ENCODE peak calls at places on chromosomes 4 and X, in five cellular contexts. J is GM12891, P is HCT116, O is endothelial cell of umbilical vein, V is breast epithelium. H is an unnamed sample.
A peak's percentile ranks its signal among the peaks of the same experiment; 100 is the strongest.

GRCh38 chr4:87002682-87003043 is 67.9 kb downstream of the AFF1 start:
- DNase-seq in V (no peak), J (no peak), P (no peak), O (no peak), H (no peak)

GRCh38 chr4:128768373-128768996 is 41.0 kb upstream of the JADE1 start:
- DNase-seq in O (no peak), J (no peak), V (no peak), P (no peak), H (peak; percentile 15)

GRCh38 chr4:143626134-143626859 is 74.2 kb downstream of the FREM3 start:
- DNase-seq in O (peak; percentile 79), V (peak; percentile 57), J (no peak), P (no peak), H (no peak)

GRCh38 chr4:79576480-79576803 is 168.4 kb upstream of the GK2 start:
- DNase-seq in V (no peak), J (no peak), O (peak; percentile 39), P (no peak), H (peak; percentile 32)

GRCh38 chr4:6258026-6258360 is 11.7 kb upstream of the WFS1 start:
- DNase-seq in V (no peak), J (no peak), O (no peak), P (no peak), H (no peak)

GRCh38 chr4:168451331-168451730 is 29.0 kb downstream of the DDX60L start:
- DNase-seq in O (no peak), J (no peak), P (no peak), V (no peak), H (peak; percentile 48)

GRCh38 chr4:174120446-174121142 is 162.9 kb downstream of the FBXO8 start:
- DNase-seq in J (no peak), O (peak; percentile 65), V (no peak), P (peak; percentile 66), H (peak; percentile 70)

GRCh38 chr4:152666946-152667345 is 12.9 kb downstream of the TMEM154 start:
- DNase-seq in J (no peak), V (no peak), P (no peak), O (no peak), H (no peak)

GRCh38 chr4:39446483-39446841 is 12.3 kb downstream of the RPL9 start:
- DNase-seq in V (no peak), O (no peak), J (no peak), P (no peak), H (no peak)

GRCh38 chrX:119573840-119574393 is 446 bp upstream of the UBE2A start:
- DNase-seq in J (peak; percentile 3), O (peak; percentile 57), V (no peak), P (peak; percentile 15), H (no peak)

GRCh38 chrX:42941671-42942070 is 163.7 kb upstream of the PPP1R2C start:
- DNase-seq in V (no peak), O (no peak), J (no peak), P (no peak), H (no peak)

GRCh38 chrX:11908371-11908770 is 150.3 kb downstream of the MSL3 start:
- DNase-seq in J (no peak), O (peak; percentile 32), V (no peak), P (no peak), H (peak; percentile 2)

GRCh38 chr4:61638600-61638999 is 438.5 kb downstream of the ADGRL3 start:
- DNase-seq in J (no peak), O (no peak), P (no peak), V (no peak), H (no peak)

GRCh38 chr4:5658992-5659391 is 49.4 kb downstream of the EVC2 start:
- DNase-seq in O (no peak), V (no peak), P (no peak), J (no peak), H (no peak)

GRCh38 chr4:22434895-22435294 is 81.0 kb downstream of the ADGRA3 start:
- DNase-seq in V (no peak), P (peak; percentile 13), J (no peak), O (peak; percentile 61), H (peak; percentile 35)

GRCh38 chrX:634306-634958 is 3.8 kb downstream of the SHOX start:
- DNase-seq in P (no peak), V (no peak), O (no peak), J (no peak), H (no peak)

GRCh38 chr4:157980158-157980557 is 192.7 kb downstream of the GASK1B start:
- DNase-seq in J (no peak), V (no peak), O (no peak), P (no peak), H (no peak)

GRCh38 chr4:170271723-170272122 is 182.0 kb upstream of the AADAT start:
- DNase-seq in O (no peak), J (no peak), V (no peak), P (no peak), H (no peak)

GRCh38 chr4:71251266-71251665 is 87.6 kb upstream of the SLC4A4 start:
- DNase-seq in O (no peak), V (no peak), P (no peak), J (no peak), H (no peak)

GRCh38 chr4:60989141-60989540 is 211.0 kb upstream of the ADGRL3 start:
- DNase-seq in O (no peak), J (no peak), P (no peak), V (no peak), H (no peak)

GRCh38 chrX:104641176-104641575 is 75.2 kb downstream of the IL1RAPL2 start:
- DNase-seq in V (no peak), O (no peak), P (no peak), J (no peak), H (no peak)

GRCh38 chrX:24760601-24761000 is 66.9 kb downstream of the POLA1 start:
- DNase-seq in J (no peak), P (no peak), V (no peak), O (no peak), H (no peak)

GRCh38 chr4:47876310-47876709 is 38.1 kb downstream of the NFXL1 start:
- DNase-seq in V (no peak), O (no peak), P (no peak), J (no peak), H (no peak)

GRCh38 chr4:182880387-182881356 is 36.5 kb downstream of the DCTD start:
- DNase-seq in J (no peak), P (no peak), O (no peak), V (peak; percentile 63), H (no peak)

GRCh38 chrX:121169099-121170035 is 122.0 kb downstream of the GLUD2 start:
- DNase-seq in P (no peak), V (no peak), J (no peak), O (no peak), H (no peak)

GRCh38 chr4:15040916-15041463 is 38.7 kb downstream of the CPEB2 start:
- DNase-seq in P (no peak), V (no peak), O (no peak), J (no peak), H (no peak)

GRCh38 chr4:161680146-161680545 is 483.7 kb downstream of the FSTL5 start:
- DNase-seq in P (no peak), O (peak; percentile 85), V (no peak), J (no peak), H (no peak)

GRCh38 chr4:10084651-10085320 is 31.8 kb downstream of the WDR1 start:
- DNase-seq in J (peak; percentile 16), O (no peak), V (no peak), P (no peak), H (no peak)

GRCh38 chr4:10085386-10085785 is 31.2 kb downstream of the WDR1 start:
- DNase-seq in O (no peak), J (no peak), V (peak; percentile 27), P (no peak), H (no peak)

GRCh38 chr4:10082459-10083272 is 33.9 kb downstream of the WDR1 start:
- DNase-seq in P (no peak), O (no peak), J (peak; percentile 8), V (peak; percentile 36), H (no peak)

GRCh38 chr4:10083331-10083769 is 33.2 kb downstream of the WDR1 start:
- DNase-seq in P (no peak), J (peak; percentile 13), V (peak; percentile 39), O (no peak), H (no peak)

DNA sequence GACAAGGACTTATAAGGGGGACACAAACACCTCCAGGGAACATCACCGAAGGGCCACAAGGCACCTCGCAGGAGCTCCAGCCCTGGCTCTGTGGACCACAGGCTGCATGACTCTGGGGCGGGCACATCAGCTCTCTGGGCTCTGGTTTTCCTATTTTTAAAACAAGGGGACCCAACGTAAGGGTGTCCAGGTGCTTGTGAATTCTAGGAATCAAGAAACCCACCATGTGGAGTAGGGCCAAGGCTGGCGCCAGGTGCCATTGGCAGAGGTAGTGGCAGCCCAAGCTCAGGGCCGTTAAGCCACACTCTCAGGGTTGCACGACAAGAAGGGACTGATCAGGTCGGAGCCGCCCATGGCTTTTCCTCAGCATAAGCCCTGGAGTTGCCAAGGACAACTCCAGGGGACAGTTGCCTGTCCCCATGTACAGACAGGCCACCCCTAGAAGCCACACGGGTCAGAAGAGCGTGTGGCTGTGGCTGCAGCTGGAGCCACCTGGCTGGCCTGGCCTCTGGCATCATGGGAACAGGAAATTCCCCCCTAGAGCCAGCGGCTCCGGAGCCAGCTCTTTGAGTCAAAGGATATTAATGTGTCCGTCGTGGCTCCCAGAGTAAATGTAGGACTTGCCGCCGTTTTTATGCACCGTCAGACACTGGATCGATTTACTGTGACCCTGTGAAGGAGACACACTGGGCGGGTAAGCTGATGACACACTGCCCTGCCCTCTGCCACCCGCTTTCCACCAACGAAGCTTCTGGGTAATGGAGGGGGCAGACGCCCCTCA is 32.5 kb downstream of the WDR1 start:
- DNase-seq in V (peak; percentile 51), P (no peak), J (peak; percentile 10), O (no peak), H (no peak)
- TF ChIP-seq POLR2A in V (no peak), P (no peak), J (peak; percentile 19), O (no peak), H (no peak)

GRCh38 chrX:85003655-85004244 is at the start of gene APOOL:
- DNase-seq in P (peak; percentile 78), J (peak; percentile 9), V (peak; percentile 83), O (peak; percentile 90), H (peak; percentile 91)
- TF ChIP-seq POLR2A in P (no peak), J (peak; percentile 70), V (no peak), O (peak; percentile 42), H (peak; percentile 69)

GRCh38 chr4:3361406-3361805 is 68.6 kb downstream of the RGS12 start:
- DNase-seq in J (no peak), P (no peak), O (no peak), V (no peak), H (no peak)
- TF ChIP-seq POLR2A in J (no peak), P (no peak), O (no peak), V (no peak), H (no peak)

DNA sequence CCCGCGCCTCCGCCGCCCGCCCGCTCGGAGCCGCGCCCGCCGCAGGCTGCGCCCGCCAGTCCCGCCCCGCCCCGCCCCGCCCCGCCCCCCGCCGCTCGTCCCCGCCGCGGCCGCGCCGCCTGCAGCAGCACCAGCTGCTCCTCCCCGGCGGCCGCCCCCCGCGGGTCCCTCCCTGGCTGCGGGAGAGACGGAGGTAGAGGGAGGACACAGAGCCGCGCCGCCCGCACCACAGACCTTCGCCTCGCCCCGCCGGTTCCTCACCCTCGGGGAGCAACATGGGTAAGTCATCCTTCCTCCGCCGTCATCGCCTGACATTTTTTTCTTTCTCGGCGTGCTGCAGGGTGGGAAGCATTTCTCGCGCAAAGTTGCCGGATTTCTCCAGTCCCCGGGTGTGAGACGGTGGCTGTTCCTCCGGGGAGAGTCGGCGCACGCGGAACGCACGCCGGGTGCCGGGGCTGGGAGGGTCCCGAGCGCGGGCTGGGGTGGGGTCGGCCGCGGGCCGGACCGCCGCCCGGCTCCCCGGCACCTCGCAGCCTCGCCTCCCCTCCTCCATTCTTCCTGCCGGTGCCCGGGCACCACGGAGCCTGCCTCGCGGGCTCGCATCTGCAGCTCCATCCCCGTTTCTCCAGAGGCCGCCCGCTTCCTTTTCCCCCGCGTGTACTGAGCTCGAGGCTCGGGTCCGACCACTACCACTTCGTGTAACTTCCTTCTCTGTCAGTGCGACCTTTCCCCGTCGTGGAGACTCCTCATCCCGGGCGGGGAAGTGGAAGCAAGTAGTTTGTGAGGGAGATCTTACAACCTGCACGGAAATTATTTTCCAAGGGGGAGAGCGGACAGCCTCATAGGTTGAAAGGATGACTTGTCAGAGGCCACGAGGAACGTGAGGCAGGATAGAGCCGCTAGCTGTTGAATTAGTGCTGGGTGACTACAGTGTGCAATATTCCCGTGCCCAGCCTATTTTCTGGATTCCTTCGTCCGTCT is at the start of gene RAP1GDS1:
- DNase-seq in O (peak; percentile 73), V (peak; percentile 51), P (peak; percentile 22), J (no peak), H (peak; percentile 56)
- TF ChIP-seq POLR2A in O (peak; percentile 37), V (no peak), P (peak; percentile 61), J (no peak), H (peak; percentile 32)

H was measured in erythroblast.